ENCODE peak calls at places on chromosomes 6 and 20, in four cellular contexts. One of them, this sample, is unnamed. For H3K4me1, the result is how much of the 10 kb centered on the place peaks cover.

GRCh38 chr6:144158133-144158532 is 7.8 kb downstream of the STX11 start:
- DNase-seq in GM23338: peak
- DNase-seq in HCT116: no peak
- DNase-seq in stomach: no peak
- DNase-seq in this sample: no peak

GRCh38 chr6:129069006-129069405 is 186.1 kb downstream of the LAMA2 start:
- DNase-seq in GM23338: no peak
- DNase-seq in HCT116: no peak
- DNase-seq in stomach: no peak
- DNase-seq in this sample: no peak

GRCh38 chr6:166904101-166904746 is 52.1 kb downstream of the RNASET2 start:
- DNase-seq in GM23338: peak
- DNase-seq in HCT116: no peak
- DNase-seq in stomach: no peak
- DNase-seq in this sample: no peak

GRCh38 chr20:5928831-5929715 is 21.3 kb downstream of the TRMT6 start:
- DNase-seq in GM23338: no peak
- DNase-seq in HCT116: no peak
- DNase-seq in stomach: no peak
- DNase-seq in this sample: no peak

GRCh38 chr6:139644821-139645220 is 270.4 kb upstream of the CITED2 start:
- DNase-seq in GM23338: no peak
- DNase-seq in HCT116: no peak
- DNase-seq in stomach: no peak
- DNase-seq in this sample: no peak

GRCh38 chr6:77368660-77369313 is 94.5 kb downstream of the HTR1B start:
- DNase-seq in GM23338: peak
- DNase-seq in HCT116: peak
- DNase-seq in stomach: peak
- DNase-seq in this sample: no peak

GRCh38 chr6:25387483-25387882 is 108.3 kb downstream of the CARMIL1 start:
- DNase-seq in GM23338: no peak
- DNase-seq in HCT116: no peak
- DNase-seq in stomach: no peak
- DNase-seq in this sample: no peak

GRCh38 chr6:37731888-37732287 is 34.2 kb upstream of the MDGA1 start:
- DNase-seq in GM23338: no peak
- DNase-seq in HCT116: no peak
- DNase-seq in stomach: peak
- DNase-seq in this sample: no peak

GRCh38 chr6:84568971-84569370 is 195.4 kb downstream of the TBX18 start:
- DNase-seq in GM23338: peak
- DNase-seq in HCT116: peak
- DNase-seq in stomach: no peak
- DNase-seq in this sample: no peak

GRCh38 chr20:33280775-33281174 is 2.2 kb upstream of the BPIFB1 start:
- DNase-seq in GM23338: no peak
- DNase-seq in HCT116: no peak
- DNase-seq in stomach: no peak
- DNase-seq in this sample: no peak

GRCh38 chr6:148565931-148566663 is 180.7 kb upstream of the UST start:
- DNase-seq in GM23338: no peak
- DNase-seq in HCT116: peak
- DNase-seq in stomach: peak
- DNase-seq in this sample: no peak

GRCh38 chr6:753486-753885 is 60.5 kb upstream of the EXOC2 start:
- DNase-seq in GM23338: no peak
- DNase-seq in HCT116: no peak
- DNase-seq in stomach: no peak
- DNase-seq in this sample: no peak

GRCh38 chr6:158006331-158006730 is 24.7 kb downstream of the SYNJ2 start:
- DNase-seq in GM23338: no peak
- DNase-seq in HCT116: no peak
- DNase-seq in stomach: no peak
- DNase-seq in this sample: no peak

GRCh38 chr6:92110390-92110789 is 1309.0 kb downstream of the EPHA7 start:
- DNase-seq in GM23338: no peak
- DNase-seq in HCT116: no peak
- DNase-seq in stomach: no peak
- DNase-seq in this sample: no peak

GRCh38 chr6:167699141-167700036 is 127.3 kb upstream of the AFDN start:
- DNase-seq in GM23338: no peak
- DNase-seq in HCT116: no peak
- DNase-seq in stomach: peak
- DNase-seq in this sample: no peak

GRCh38 chr6:23388239-23388803 is 737.7 kb upstream of the NRSN1 start:
- DNase-seq in GM23338: no peak
- DNase-seq in HCT116: no peak
- DNase-seq in stomach: no peak
- DNase-seq in this sample: no peak

GRCh38 chr6:37483917-37484785 is 15.5 kb downstream of the CCDC167 start:
- DNase-seq in GM23338: peak
- DNase-seq in HCT116: no peak
- DNase-seq in stomach: peak
- DNase-seq in this sample: no peak

GRCh38 chr20:35129647-35130069 is 17.5 kb downstream of the EDEM2 start:
- DNase-seq in GM23338: no peak
- DNase-seq in HCT116: no peak
- DNase-seq in stomach: no peak
- DNase-seq in this sample: peak

GRCh38 chr6:151044465-151045441 is 179.3 kb downstream of the MTHFD1L start:
- DNase-seq in GM23338: peak
- DNase-seq in HCT116: peak
- DNase-seq in stomach: peak
- DNase-seq in this sample: peak
- TF ChIP-seq POLR2AphosphoS5 in GM23338: no peak
- TF ChIP-seq POLR2AphosphoS5 in HCT116: peak
- TF ChIP-seq POLR2AphosphoS5 in stomach: no peak
- TF ChIP-seq POLR2AphosphoS5 in this sample: peak

DNA sequence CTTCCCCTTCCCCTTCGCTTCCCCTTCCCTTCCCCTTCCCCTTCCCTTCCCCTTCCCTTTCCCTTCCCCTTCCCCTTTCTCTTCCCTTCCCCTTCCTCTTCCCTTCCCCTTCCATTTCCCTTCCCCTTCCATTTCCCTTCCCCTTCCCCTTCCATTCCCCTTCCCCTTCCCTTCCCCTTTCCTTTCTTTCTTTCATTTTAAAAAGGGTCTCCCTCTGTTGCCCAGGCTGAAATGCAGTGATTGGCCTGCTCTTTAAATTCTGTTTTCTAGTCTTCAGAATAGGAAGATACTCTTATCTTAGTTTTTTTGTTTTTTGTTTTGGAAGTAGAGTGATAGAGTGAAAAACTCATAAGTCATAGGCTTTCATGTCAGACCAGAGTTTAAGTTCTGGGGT is 85.2 kb downstream of the ANKS1A start:
- DNase-seq in GM23338: no peak
- DNase-seq in HCT116: no peak
- DNase-seq in stomach: no peak
- DNase-seq in this sample: no peak
- H3K4me1 ChIP-seq in GM23338: under half
- H3K4me1 ChIP-seq in HCT116: under half
- H3K4me1 ChIP-seq in stomach: under half
- H3K4me1 ChIP-seq in this sample: under half

DNA sequence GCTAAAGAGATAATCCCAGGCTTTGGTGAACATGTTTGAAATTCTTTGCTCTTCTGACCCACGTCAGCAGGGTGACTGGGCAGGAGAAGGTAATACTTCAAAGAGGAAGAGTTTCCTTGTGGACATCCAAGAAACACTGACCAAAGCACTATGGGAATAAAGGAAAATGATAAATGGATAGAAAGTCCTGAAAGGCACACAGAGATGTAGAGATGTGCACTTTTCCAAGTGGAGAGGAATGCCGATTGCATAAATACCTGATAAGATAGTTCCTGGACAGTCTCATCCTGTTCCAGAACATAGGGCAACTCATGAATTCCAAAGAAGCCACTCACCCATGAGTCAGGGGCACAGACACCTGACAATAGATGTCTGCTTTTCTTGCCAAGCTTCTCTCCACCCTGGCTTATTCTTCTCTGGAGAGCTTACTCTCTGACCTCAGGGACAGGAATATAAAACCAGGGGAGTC is 191.3 kb upstream of the FOXA2 start:
- DNase-seq in GM23338: no peak
- DNase-seq in HCT116: peak
- DNase-seq in stomach: no peak
- DNase-seq in this sample: no peak
- TF ChIP-seq POLR2AphosphoS5 in GM23338: no peak
- TF ChIP-seq POLR2AphosphoS5 in HCT116: no peak
- TF ChIP-seq POLR2AphosphoS5 in stomach: no peak
- TF ChIP-seq POLR2AphosphoS5 in this sample: no peak

GRCh38 chr20:50516935-50517816 is 7.0 kb downstream of the PTPN1 start:
- DNase-seq in GM23338: no peak
- DNase-seq in HCT116: no peak
- DNase-seq in stomach: no peak
- DNase-seq in this sample: no peak
- H3K4me1 ChIP-seq in GM23338: under half
- H3K4me1 ChIP-seq in HCT116: under half
- H3K4me1 ChIP-seq in stomach: under half
- H3K4me1 ChIP-seq in this sample: half or more

DNA sequence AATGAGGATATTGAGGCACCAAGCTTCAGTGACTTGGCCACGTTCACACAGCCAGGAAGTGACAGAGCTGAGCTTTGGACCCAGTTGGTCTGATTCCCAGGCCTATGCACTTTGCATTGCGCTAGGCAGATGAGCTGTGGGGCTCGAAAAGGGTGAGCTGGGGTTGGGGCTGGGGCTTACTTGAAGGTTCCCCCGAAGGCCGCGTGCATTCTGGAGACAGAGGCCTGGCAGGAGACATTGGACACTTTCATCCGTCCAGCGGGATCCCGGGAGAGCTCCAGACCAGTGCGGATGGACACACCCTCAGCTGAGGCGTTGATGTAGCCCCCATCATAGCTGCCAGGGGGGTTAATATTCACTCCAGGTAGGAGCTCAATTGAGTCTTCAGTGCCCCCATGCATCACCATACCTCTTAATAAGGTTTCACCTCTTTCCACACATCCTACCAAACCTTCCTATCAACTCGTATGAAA is 2.6 kb downstream of the PLTP start:
- DNase-seq in GM23338: no peak
- DNase-seq in HCT116: no peak
- DNase-seq in stomach: no peak
- DNase-seq in this sample: no peak
- TF ChIP-seq POLR2AphosphoS5 in GM23338: no peak
- TF ChIP-seq POLR2AphosphoS5 in HCT116: no peak
- TF ChIP-seq POLR2AphosphoS5 in stomach: no peak
- TF ChIP-seq POLR2AphosphoS5 in this sample: no peak

DNA sequence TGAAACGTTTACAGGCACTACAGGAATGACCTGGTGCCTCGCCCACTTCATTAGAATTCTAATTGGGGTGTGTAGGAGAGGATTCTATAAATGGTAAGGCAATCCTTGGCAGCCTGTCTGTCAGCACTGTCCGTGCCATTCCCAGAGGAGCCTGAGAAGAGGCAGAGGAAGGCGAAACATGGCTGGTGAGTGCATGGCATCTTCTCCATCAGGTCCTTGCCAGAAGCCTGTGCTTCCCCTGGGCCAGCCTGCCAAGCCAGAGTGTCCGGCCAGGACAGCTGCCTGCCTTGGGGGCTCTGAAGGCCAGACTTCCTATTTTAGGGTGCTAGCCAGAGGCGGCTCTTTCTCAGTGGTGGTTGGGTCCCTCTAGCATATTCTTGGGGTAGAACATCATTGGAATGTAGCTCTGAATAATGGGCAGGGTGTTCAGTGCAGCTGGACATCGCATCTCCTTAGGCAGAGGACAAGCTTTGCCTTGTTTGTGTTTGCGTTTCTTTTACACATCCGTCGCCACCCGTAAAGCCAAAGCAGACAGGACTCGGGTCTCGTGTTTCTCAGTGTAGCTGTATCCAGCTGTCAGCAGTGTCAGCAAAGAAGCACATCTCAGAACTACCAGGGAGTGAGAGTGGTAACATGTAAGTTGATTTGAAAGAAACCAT is at the start of gene TGM3:
- DNase-seq in GM23338: no peak
- DNase-seq in HCT116: no peak
- DNase-seq in stomach: no peak
- DNase-seq in this sample: no peak
- H3K4me1 ChIP-seq in GM23338: under half
- H3K4me1 ChIP-seq in HCT116: under half
- H3K4me1 ChIP-seq in stomach: under half
- H3K4me1 ChIP-seq in this sample: under half

DNA sequence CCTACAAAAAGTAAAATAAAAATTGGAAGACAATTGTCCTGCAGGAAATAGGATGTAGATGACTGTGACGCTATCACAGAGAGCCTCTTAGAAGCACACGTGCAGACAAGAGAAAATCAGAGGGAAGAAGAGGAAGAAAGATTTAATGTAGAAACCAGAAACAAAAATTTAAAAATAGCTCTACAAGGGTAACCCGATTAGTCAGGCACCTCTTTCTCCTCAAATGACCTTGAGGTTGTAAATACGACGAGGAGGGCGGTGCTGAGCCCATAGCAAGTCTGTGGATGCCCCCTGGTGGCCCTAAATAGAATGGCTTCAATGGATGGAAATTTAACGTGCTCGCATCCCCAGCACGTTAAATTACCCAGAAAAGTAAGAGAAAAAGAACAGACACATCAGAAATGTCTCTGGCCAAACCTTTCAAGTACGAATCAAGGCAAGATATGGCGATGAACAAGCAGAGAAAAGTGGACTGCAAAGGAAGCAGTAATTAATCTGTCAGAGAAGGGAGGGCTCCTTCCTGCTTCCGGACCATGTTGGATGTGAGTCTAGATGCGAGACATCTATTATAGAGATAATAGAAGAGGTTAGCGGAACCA is 4.2 kb upstream of the PRPH2 start:
- DNase-seq in GM23338: peak
- DNase-seq in HCT116: peak
- DNase-seq in stomach: peak
- DNase-seq in this sample: no peak
- TF ChIP-seq POLR2AphosphoS5 in GM23338: no peak
- TF ChIP-seq POLR2AphosphoS5 in HCT116: no peak
- TF ChIP-seq POLR2AphosphoS5 in stomach: peak
- TF ChIP-seq POLR2AphosphoS5 in this sample: no peak

GRCh38 chr6:15267221-15267620 is 21.4 kb downstream of the JARID2 start:
- DNase-seq in GM23338: no peak
- DNase-seq in HCT116: no peak
- DNase-seq in stomach: no peak
- DNase-seq in this sample: no peak
- H3K4me1 ChIP-seq in GM23338: half or more
- H3K4me1 ChIP-seq in HCT116: under half
- H3K4me1 ChIP-seq in stomach: half or more
- H3K4me1 ChIP-seq in this sample: under half

DNA sequence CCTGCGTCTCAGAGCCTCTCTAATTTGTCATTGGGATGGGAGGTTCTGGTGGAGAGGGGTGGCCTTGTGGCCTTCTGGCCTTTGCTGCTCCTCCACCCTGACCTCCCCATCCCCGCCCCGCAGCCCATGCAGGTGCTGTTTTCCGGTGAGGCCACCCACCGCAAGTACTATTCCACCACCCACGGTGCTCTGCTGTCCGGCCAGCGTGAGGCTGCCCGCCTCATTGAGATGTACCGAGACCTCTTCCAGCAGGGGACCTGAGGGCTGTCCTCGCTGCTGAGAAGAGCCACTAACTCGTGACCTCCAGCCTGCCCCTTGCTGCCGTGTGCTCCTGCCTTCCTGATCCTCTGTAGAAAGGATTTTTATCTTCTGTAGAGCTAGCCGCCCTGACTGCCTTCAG is 171.8 kb upstream of the RNF24 start:
- DNase-seq in GM23338: no peak
- DNase-seq in HCT116: no peak
- DNase-seq in stomach: no peak
- DNase-seq in this sample: no peak
- TF ChIP-seq POLR2AphosphoS5 in GM23338: no peak
- TF ChIP-seq POLR2AphosphoS5 in HCT116: no peak
- TF ChIP-seq POLR2AphosphoS5 in stomach: no peak
- TF ChIP-seq POLR2AphosphoS5 in this sample: no peak